ENCODE peak calls at places on chromosomes 11 and 22, in seven cellular contexts. W is MM.1S, Y is lower lobe of right lung, R is left lung, P is fibroblast of pulmonary artery, S is AG04449, F is brain microvascular endothelial cell. H is an unnamed sample.

GRCh38 chr11:71302911-71303310 is 50.5 kb upstream of the SHANK2 start:
- DNase-seq in W (no peak), Y (no peak), R (peak), P (no peak), S (no peak), F (no peak), H (no peak)

GRCh38 chr11:27255447-27255828 is 107.6 kb downstream of the CCDC34 start:
- DNase-seq in W (no peak), Y (no peak), R (no peak), P (peak), S (peak), F (peak), H (no peak)

GRCh38 chr11:65438257-65439151 is 15.9 kb downstream of the NEAT1 start:
- DNase-seq in W (no peak), Y (no peak), R (peak), P (peak), S (no peak), F (no peak), H (no peak)

GRCh38 chr11:78138694-78139421 is 568 bp downstream of the ALG8 start:
- DNase-seq in W (peak), Y (no peak), R (no peak), P (peak), S (no peak), F (peak), H (no peak)

GRCh38 chr11:8006349-8006977 is 19.3 kb downstream of the EIF3F start:
- DNase-seq in W (peak), Y (no peak), R (no peak), P (peak), S (peak), F (peak), H (peak)

GRCh38 chr11:37747121-37747520 is 1149.1 kb upstream of the RAG2 start:
- DNase-seq in W (no peak), Y (no peak), R (no peak), P (no peak), S (peak), F (no peak), H (no peak)

GRCh38 chr22:46537221-46537945 is at the start of gene CELSR1:
- DNase-seq in W (no peak), Y (peak), R (peak), P (peak), S (no peak), F (no peak), H (peak)

GRCh38 chr11:60100511-60100910 is 12.0 kb downstream of the MS4A2 start:
- DNase-seq in W (no peak), Y (no peak), R (no peak), P (no peak), S (no peak), F (no peak), H (no peak)

GRCh38 chr22:37639771-37640590 is 512 bp downstream of the SH3BP1 start:
- DNase-seq in W (no peak), Y (no peak), R (no peak), P (no peak), S (no peak), F (no peak), H (no peak)

GRCh38 chr11:105202844-105203548 is 63.4 kb upstream of the CARD18 start:
- DNase-seq in W (no peak), Y (no peak), R (no peak), P (peak), S (no peak), F (no peak), H (no peak)

GRCh38 chr11:35009191-35009940 is 92.9 kb downstream of the PDHX start:
- DNase-seq in W (no peak), Y (no peak), R (no peak), P (peak), S (no peak), F (no peak), H (no peak)
- TF ChIP-seq CTCF in W (no peak), Y (no peak), R (no peak), P (no peak), S (no peak), F (peak), H (no peak)

GRCh38 chr11:41306435-41306834 is 153.0 kb downstream of the LRRC4C start:
- DNase-seq in W (no peak), Y (no peak), R (no peak), P (no peak), S (no peak), F (peak), H (no peak)

GRCh38 chr11:41309111-41309522 is 150.3 kb downstream of the LRRC4C start:
- DNase-seq in W (peak), Y (no peak), R (no peak), P (no peak), S (no peak), F (no peak), H (no peak)

GRCh38 chr11:41307371-41308080 is 151.9 kb downstream of the LRRC4C start:
- DNase-seq in W (no peak), Y (no peak), R (no peak), P (no peak), S (no peak), F (no peak), H (no peak)

GRCh38 chr11:41308286-41308685 is 151.2 kb downstream of the LRRC4C start:
- DNase-seq in W (no peak), Y (no peak), R (no peak), P (no peak), S (no peak), F (no peak), H (no peak)

GRCh38 chr11:41309716-41310115 is 149.7 kb downstream of the LRRC4C start:
- DNase-seq in W (peak), Y (no peak), R (no peak), P (no peak), S (no peak), F (no peak), H (no peak)
- TF ChIP-seq CTCF in W (peak), Y (no peak), R (no peak), P (no peak), S (no peak), F (no peak), H (no peak)

DNA sequence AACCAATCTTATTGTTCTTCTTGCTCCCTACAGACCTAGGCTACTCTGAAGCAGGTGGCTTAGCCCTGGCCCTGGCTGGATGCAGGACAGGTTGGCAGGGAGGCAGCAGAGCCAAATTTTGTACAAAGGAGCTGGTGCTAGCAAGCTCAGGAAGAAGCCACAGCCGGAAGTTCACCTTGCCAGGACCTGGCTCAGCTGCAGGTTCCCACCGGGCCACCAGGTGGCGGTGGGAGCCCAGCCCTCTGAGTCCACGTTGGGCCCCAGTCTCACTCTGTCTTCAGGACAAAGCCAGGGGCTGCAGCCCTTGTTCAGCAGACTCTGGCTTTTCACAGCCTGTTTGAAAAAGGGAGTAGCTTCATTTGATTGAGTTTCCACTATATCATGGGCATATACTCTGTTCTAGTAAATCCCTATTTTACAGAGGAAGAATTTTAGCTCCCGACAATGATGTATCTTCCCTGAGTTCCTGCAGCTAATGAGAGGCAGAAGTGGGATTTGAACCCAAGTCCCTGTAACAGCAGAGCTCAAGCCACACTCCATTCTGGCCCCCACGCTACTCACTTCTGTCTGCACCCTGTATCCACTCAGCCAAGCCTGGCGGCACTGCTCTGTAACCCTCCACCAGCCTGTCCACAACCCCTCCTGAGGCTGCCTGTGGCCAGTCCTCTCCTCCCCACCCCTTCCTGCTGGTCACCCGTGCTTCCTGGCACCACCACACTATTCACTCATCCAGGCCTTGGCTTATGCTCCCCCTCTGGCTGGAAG is 3.3 kb downstream of the TKFC start:
- DNase-seq in W (peak), Y (peak), R (peak), P (peak), S (no peak), F (peak), H (peak)
- TF ChIP-seq CTCF in W (peak), Y (peak), R (peak), P (peak), S (peak), F (peak), H (peak)

DNA sequence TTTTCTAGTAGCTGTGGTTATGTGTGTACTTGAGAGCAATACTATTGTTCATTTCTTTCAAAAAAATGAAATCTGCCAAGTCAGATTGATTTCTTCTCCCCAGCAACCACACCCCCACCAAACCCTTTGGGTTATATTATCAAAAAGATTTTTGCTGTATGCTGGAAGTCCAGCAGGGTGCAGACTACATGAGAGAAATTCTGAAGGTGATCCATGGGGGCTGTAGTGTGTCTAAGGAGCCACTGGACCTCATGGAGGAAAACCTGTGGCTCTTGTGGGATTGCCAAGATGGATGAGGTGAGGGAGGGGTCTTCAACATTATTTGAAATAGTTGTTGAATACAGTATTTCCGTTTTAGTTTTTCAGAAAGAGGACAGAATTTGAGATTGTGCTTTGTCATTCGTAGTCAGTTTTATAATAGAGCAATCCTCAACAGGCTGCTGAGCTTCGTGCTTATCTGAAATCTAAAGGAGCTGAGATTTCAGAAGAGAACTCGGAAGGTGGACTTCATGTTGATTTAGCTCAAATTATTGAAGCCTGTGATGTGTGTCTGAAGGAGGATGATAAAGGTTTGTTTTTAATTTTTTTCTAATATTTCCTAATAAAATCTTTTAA is 3.1 kb downstream of the EIF3M start:
- DNase-seq in W (peak), Y (no peak), R (no peak), P (peak), S (no peak), F (peak), H (no peak)
- TF ChIP-seq CTCF in W (peak), Y (no peak), R (no peak), P (peak), S (no peak), F (peak), H (peak)

DNA sequence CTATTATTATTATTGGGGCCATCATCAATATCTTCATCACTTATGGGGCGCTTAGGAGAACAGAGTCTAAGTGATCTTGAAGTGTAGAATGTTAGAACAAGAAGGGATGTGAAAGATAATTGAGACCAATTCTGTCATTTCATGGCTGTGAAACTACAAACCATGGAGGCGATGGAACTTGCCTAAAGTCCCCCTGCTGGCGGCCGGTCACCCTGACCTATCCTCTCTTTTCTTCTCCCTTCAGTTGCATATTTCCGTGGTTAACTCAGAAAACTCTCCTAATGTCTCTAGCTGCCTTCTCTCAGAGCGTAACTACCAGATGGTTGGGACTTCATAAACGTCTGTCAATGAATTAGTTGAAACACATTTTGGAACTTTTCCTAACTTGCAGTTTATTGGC is 6.6 kb upstream of the OR4B1 start:
- DNase-seq in W (no peak), Y (no peak), R (no peak), P (peak), S (no peak), F (peak), H (no peak)
- TF ChIP-seq CTCF in W (no peak), Y (no peak), R (no peak), P (peak), S (no peak), F (peak), H (no peak)

GRCh38 chr11:119615879-119616190 is 113.2 kb downstream of the NECTIN1 start:
- DNase-seq in W (no peak), Y (no peak), R (no peak), P (no peak), S (no peak), F (no peak), H (no peak)
- TF ChIP-seq CTCF in W (no peak), Y (no peak), R (no peak), P (no peak), S (no peak), F (no peak), H (no peak)

GRCh38 chr11:29162490-29162889 is 854.3 kb downstream of the KCNA4 start:
- DNase-seq in W (no peak), Y (no peak), R (no peak), P (peak), S (no peak), F (no peak), H (no peak)

GRCh38 chr11:29161216-29161615 is 855.6 kb downstream of the KCNA4 start:
- DNase-seq in W (no peak), Y (no peak), R (no peak), P (peak), S (no peak), F (no peak), H (no peak)

GRCh38 chr11:29159552-29160465 is 857.0 kb downstream of the KCNA4 start:
- DNase-seq in W (peak), Y (no peak), R (no peak), P (peak), S (peak), F (peak), H (peak)
- TF ChIP-seq CTCF in W (peak), Y (peak), R (peak), P (peak), S (peak), F (peak), H (peak)

DNA sequence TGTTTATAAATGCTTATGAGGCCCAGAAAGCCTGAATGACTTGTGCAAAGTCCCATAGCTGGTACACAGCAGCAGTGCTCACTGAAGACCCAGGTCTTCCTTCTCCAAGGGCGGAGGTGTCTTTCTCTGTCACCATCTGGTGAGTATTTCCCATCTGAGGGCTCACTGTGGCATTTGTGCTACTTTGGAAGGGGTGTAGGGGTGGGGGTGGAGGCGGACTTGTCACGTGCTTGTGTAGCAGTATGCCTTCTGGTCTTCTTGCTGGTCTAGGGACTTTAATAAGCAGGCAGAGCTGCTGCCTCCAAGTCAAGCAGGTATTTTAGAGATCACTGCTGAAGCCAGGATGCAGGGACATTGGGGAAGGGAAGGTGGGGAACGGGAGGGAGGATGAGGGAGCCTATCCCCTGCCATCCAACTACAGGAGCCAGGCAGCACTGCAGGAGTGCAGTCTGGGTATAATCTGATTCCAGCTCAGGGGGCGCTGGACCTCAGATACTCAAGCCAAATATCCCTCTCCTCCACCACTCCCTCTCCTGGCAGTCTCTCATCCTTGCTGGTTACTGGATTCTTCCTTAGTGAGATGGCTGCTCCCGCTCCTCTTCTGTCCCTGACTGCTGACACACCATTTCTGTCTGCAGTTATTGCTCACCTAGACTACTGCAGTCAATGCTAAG is 3.4 kb downstream of the ABCC8 start:
- DNase-seq in W (no peak), Y (no peak), R (no peak), P (no peak), S (no peak), F (peak), H (no peak)
- TF ChIP-seq CTCF in W (no peak), Y (no peak), R (no peak), P (peak), S (peak), F (peak), H (peak)